ENCODE peak calls at places on chromosomes 5 and 9, in six cellular contexts. I is activated B cell treated with CpG ODN at 0.5 μM for 24 hours; T is NCI-H774; R is H54; P is stimulated activated CD8-positive, alpha-beta memory T cell treated with anti-CD3 and anti-CD28 coated beads, Interleukin-2, amount 100 ng/mL, for 48 hours; G is Calu3. X is an unnamed sample.

GRCh38 chr5:141839015-141839513 is 39.1 kb downstream of the PCDH1 start:
- DNase-seq in I (no peak), T (no peak), R (no peak), P (no peak), G (no peak), X (no peak)

GRCh38 chr9:114006155-114006550 is 71.9 kb downstream of the AMBP start:
- DNase-seq in R (no peak), T (no peak), I (no peak), P (no peak), G (no peak), X (no peak)

GRCh38 chr9:127549218-127549617 is 62.9 kb upstream of the STXBP1 start:
- DNase-seq in R (no peak), P (no peak), G (no peak), I (no peak), T (no peak), X (no peak)

GRCh38 chr9:35374910-35375309 is 115.0 kb upstream of the RUSC2 start:
- DNase-seq in G (no peak), T (no peak), I (no peak), P (no peak), R (no peak), X (no peak)

GRCh38 chr9:107213561-107214028 is 69.5 kb upstream of the RAD23B start:
- DNase-seq in G (peak), T (no peak), I (no peak), R (peak), P (peak), X (no peak)

GRCh38 chr5:103120607-103121200 is 603 bp downstream of the PPIP5K2 start:
- DNase-seq in R (no peak), I (no peak), P (no peak), T (no peak), G (peak), X (no peak)

GRCh38 chr5:75933489-75933888 is 149.7 kb upstream of the SV2C start:
- DNase-seq in P (no peak), I (no peak), G (no peak), R (no peak), T (no peak), X (no peak)

GRCh38 chr5:99763021-99763814 is 772.0 kb upstream of the FAM174A start:
- DNase-seq in P (no peak), T (no peak), R (no peak), I (no peak), G (no peak), X (no peak)

X was measured in activated T-helper 1 cell treated with Interleukin-2 at 50 U/mL for 16 hours.